ENCODE peak calls at places on chromosomes 4 and X, in six cellular contexts. Z is lung; X is naive thymus-derived CD4-positive, alpha-beta T cell; D is fibroblast of lung; R is stomach; W is IMR-90. K is an unnamed sample.
A peak's percentile ranks its signal among the peaks of the same experiment; 100 is the strongest.

GRCh38 chr4:149914521-149915115 is 99.0 kb upstream of the IQCM start:
- DNase-seq in Z (no peak), X (no peak), D (peak; percentile 63), R (no peak), W (peak; percentile 68), K (no peak)

GRCh38 chr4:172547724-172548123 is 620.9 kb upstream of the GALNT7 start:
- DNase-seq in Z (no peak), X (no peak), D (no peak), R (no peak), W (no peak), K (no peak)

GRCh38 chrX:71095971-71096701 is 485 bp downstream of the FOXO4 start:
- DNase-seq in Z (peak; percentile 51), X (no peak), D (no peak), R (no peak), W (peak; percentile 30), K (no peak)

GRCh38 chr4:104966349-104967033 is 180.2 kb upstream of the TET2 start:
- DNase-seq in Z (peak; percentile 61), X (no peak), D (peak; percentile 21), R (no peak), W (no peak), K (no peak)

GRCh38 chrX:24676403-24677024 is 17.2 kb upstream of the POLA1 start:
- DNase-seq in Z (no peak), X (no peak), D (peak; percentile 8), R (no peak), W (no peak), K (no peak)

GRCh38 chr4:144599621-144600020 is 46.3 kb upstream of the HHIP start:
- DNase-seq in Z (no peak), X (no peak), D (peak; percentile 75), R (no peak), W (peak; percentile 57), K (no peak)

GRCh38 chrX:145405012-145405411 is 157.7 kb downstream of the SPANXN1 start:
- DNase-seq in Z (no peak), X (no peak), D (peak; percentile 25), R (no peak), W (peak; percentile 15), K (no peak)

GRCh38 chr4:70601422-70602039 is 9.5 kb downstream of the AMBN start:
- DNase-seq in Z (peak; percentile 42), X (peak; percentile 45), D (peak; percentile 77), R (peak; percentile 53), W (peak; percentile 74), K (peak; percentile 76)

GRCh38 chr4:143692241-143692640 is 8.2 kb downstream of the FREM3 start:
- DNase-seq in Z (no peak), X (no peak), D (no peak), R (no peak), W (no peak), K (no peak)

GRCh38 chrX:18422325-18422724 is 3.1 kb upstream of the CDKL5 start:
- DNase-seq in Z (no peak), X (no peak), D (peak; percentile 94), R (no peak), W (peak; percentile 94), K (no peak)

GRCh38 chr4:11480683-11481082 is 52.0 kb upstream of the HS3ST1 start:
- DNase-seq in Z (peak; percentile 52), X (no peak), D (no peak), R (no peak), W (peak; percentile 11), K (no peak)

GRCh38 chr4:110085131-110085530 is 113.3 kb downstream of the ELOVL6 start:
- DNase-seq in Z (peak; percentile 43), X (no peak), D (peak; percentile 73), R (peak; percentile 77), W (peak; percentile 35), K (peak; percentile 31)

GRCh38 chrX:128897611-128898010 is 625.7 kb downstream of the SMARCA1 start:
- DNase-seq in Z (no peak), X (no peak), D (no peak), R (no peak), W (no peak), K (no peak)

GRCh38 chr4:17315459-17315858 is 196.4 kb downstream of the QDPR start:
- DNase-seq in Z (no peak), X (no peak), D (no peak), R (no peak), W (no peak), K (no peak)

GRCh38 chr4:128858875-128859696 is 49.6 kb downstream of the JADE1 start:
- DNase-seq in Z (peak; percentile 11), X (no peak), D (peak; percentile 75), R (no peak), W (peak; percentile 91), K (no peak)

GRCh38 chr4:83217721-83218522 is 66.7 kb downstream of the COQ2 start:
- DNase-seq in Z (no peak), X (peak; percentile 52), D (no peak), R (peak; percentile 35), W (no peak), K (peak; percentile 35)

GRCh38 chrX:17848545-17849265 is 12.4 kb downstream of the RAI2 start:
- DNase-seq in Z (no peak), X (no peak), D (no peak), R (no peak), W (no peak), K (no peak)

GRCh38 chrX:43860646-43861370 is 21.4 kb downstream of the MAOB start:
- DNase-seq in Z (no peak), X (no peak), D (peak; percentile 16), R (no peak), W (peak; percentile 1), K (no peak)

GRCh38 chr4:186485621-186486062 is 69.7 kb downstream of the MTNR1A start:
- DNase-seq in Z (no peak), X (no peak), D (peak; percentile 15), R (no peak), W (peak; percentile 19), K (no peak)

GRCh38 chr4:80213117-80213815 is 16.0 kb downstream of the PRDM8 start:
- DNase-seq in Z (no peak), X (no peak), D (no peak), R (no peak), W (peak; percentile 87), K (no peak)

GRCh38 chr4:150236626-150237025 is 158.4 kb downstream of the DCLK2 start:
- DNase-seq in Z (no peak), X (no peak), D (peak; percentile 52), R (no peak), W (peak; percentile 66), K (no peak)

GRCh38 chr4:94690851-94691254 is 66.9 kb upstream of the BMPR1B start:
- DNase-seq in Z (no peak), X (no peak), D (peak; percentile 60), R (no peak), W (peak; percentile 51), K (no peak)

GRCh38 chr4:74961230-74961629 is 28.3 kb downstream of the PARM1 start:
- DNase-seq in Z (no peak), X (no peak), D (no peak), R (no peak), W (no peak), K (no peak)

GRCh38 chrX:77668391-77669237 is 117.4 kb downstream of the ATRX start:
- DNase-seq in Z (no peak), X (no peak), D (peak; percentile 21), R (no peak), W (peak; percentile 55), K (no peak)

GRCh38 chr4:139550724-139551429 is 5.1 kb downstream of the SETD7 start:
- DNase-seq in Z (no peak), X (no peak), D (no peak), R (no peak), W (peak; percentile 45), K (no peak)

GRCh38 chr4:41750158-41750623 is 1.7 kb upstream of the PHOX2B start:
- DNase-seq in Z (no peak), X (no peak), D (no peak), R (no peak), W (no peak), K (no peak)

GRCh38 chrX:14228611-14229010 is 198.9 kb upstream of the GEMIN8 start:
- DNase-seq in Z (no peak), X (no peak), D (no peak), R (no peak), W (no peak), K (no peak)

GRCh38 chr4:26522478-26522877 is 32.2 kb upstream of the CCKAR start:
- DNase-seq in Z (no peak), X (no peak), D (no peak), R (no peak), W (peak; percentile 70), K (no peak)

GRCh38 chrX:109629310-109629709 is 4.3 kb upstream of the KCNE5 start:
- DNase-seq in Z (no peak), X (no peak), D (peak; percentile 8), R (no peak), W (no peak), K (no peak)

GRCh38 chrX:123975180-123975579 is 13.7 kb downstream of the STAG2 start:
- DNase-seq in Z (no peak), X (no peak), D (no peak), R (no peak), W (peak; percentile 31), K (no peak)
- H3K4me1 ChIP-seq in Z (peaks cover 1% of the 10 kb centered on the region), X (peaks cover 10% of the 10 kb centered on the region), D (no peaks in the 10 kb centered on the region), R (peaks cover 56% of the 10 kb centered on the region), W (no peaks in the 10 kb centered on the region), K (peaks cover 26% of the 10 kb centered on the region)

GRCh38 chr4:106314960-106315359 is 1.0 kb downstream of the TBCK start:
- DNase-seq in Z (no peak), X (no peak), D (no peak), R (no peak), W (no peak), K (no peak)

GRCh38 chr4:106312377-106312776 is 3.6 kb downstream of the TBCK start:
- DNase-seq in Z (no peak), X (no peak), D (peak; percentile 6), R (no peak), W (peak; percentile 52), K (no peak)

GRCh38 chr4:106315968-106316772 is at the start of the genes AIMP1 and TBCK:
- DNase-seq in Z (peak; percentile 91), X (peak; percentile 81), D (peak; percentile 95), R (peak; percentile 87), W (peak; percentile 90), K (peak; percentile 91)

GRCh38 chr4:106315476-106315967 is 487 bp downstream of the TBCK start:
- DNase-seq in Z (peak; percentile 30), X (no peak), D (peak; percentile 17), R (no peak), W (peak; percentile 34), K (no peak)

GRCh38 chr4:106312997-106313522 is 2.9 kb downstream of the TBCK start:
- DNase-seq in Z (no peak), X (no peak), D (no peak), R (no peak), W (no peak), K (no peak)
- H3K4me1 ChIP-seq in Z (no peaks in the 10 kb centered on the region), X (peaks cover 22% of the 10 kb centered on the region), D (peaks cover 8% of the 10 kb centered on the region), R (peaks cover 35% of the 10 kb centered on the region), W (peaks cover 1% of the 10 kb centered on the region), K (peaks cover 17% of the 10 kb centered on the region)

GRCh38 chrX:154021131-154021611 is 1.5 kb upstream of the IRAK1 start:
- DNase-seq in Z (no peak), X (no peak), D (peak; percentile 46), R (no peak), W (peak; percentile 56), K (no peak)
- H3K4me1 ChIP-seq in Z (peaks cover 3% of the 10 kb centered on the region), X (peaks cover 4% of the 10 kb centered on the region), D (peaks cover 4% of the 10 kb centered on the region), R (peaks cover 54% of the 10 kb centered on the region), W (peaks cover 24% of the 10 kb centered on the region), K (peaks cover 16% of the 10 kb centered on the region)

DNA sequence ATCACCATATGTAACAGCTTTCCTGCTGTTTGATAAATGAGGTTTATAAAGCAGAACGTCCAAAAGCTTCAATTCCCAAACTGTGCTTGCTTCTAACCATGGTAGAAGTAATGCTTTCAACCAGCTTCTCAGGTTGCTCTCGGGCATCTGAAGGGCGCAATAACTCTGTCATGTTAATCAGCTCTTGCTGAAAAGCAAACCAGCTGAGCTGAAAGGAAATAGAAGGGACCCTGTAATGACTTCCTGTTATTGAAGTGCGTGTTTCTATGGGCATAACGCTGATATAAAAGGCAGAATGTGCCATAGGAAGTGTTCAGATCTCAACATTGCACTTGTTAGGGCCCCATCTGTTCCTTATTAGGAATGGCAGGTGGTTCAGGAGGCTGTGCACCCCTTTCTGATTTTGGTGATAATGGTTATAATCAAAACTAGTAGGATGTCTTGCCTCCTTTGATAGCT is 21.2 kb downstream of the HERC3 start:
- DNase-seq in Z (no peak), X (no peak), D (no peak), R (no peak), W (no peak), K (peak; percentile 18)
- H3K4me1 ChIP-seq in Z (peaks cover 17% of the 10 kb centered on the region), X (peaks cover 28% of the 10 kb centered on the region), D (peaks cover 31% of the 10 kb centered on the region), R (peaks cover 63% of the 10 kb centered on the region), W (peaks cover 18% of the 10 kb centered on the region), K (peaks cover 52% of the 10 kb centered on the region)

K was measured in CD8-positive, alpha-beta T cell.